ENCODE peak calls at places on chromosomes 6 and 20, in five cellular contexts. O is H1, F is stomach, M is SK-N-SH, Z is spleen. T is an unnamed sample.

GRCh38 chr6:6972456-6972855 is 135.3 kb upstream of the RREB1 start:
- DNase-seq in O (no peak), M (no peak), F (no peak), Z (no peak), T (no peak)

GRCh38 chr6:153108320-153108719 is 22.8 kb downstream of the RGS17 start:
- DNase-seq in M (peak), F (no peak), O (no peak), Z (no peak), T (no peak)

GRCh38 chr6:123808556-123808955 is 4.9 kb downstream of the NKAIN2 start:
- DNase-seq in F (no peak), Z (no peak), M (no peak), O (no peak), T (no peak)

GRCh38 chr6:7315684-7316366 is 2.8 kb upstream of the SSR1 start:
- DNase-seq in Z (no peak), F (no peak), O (no peak), M (no peak), T (no peak)

GRCh38 chr6:36610576-36611336 is 16.6 kb downstream of the SRSF3 start:
- DNase-seq in O (no peak), M (no peak), Z (peak), F (no peak), T (no peak)

GRCh38 chr6:37441651-37442050 is 8.6 kb downstream of the CMTR1 start:
- DNase-seq in Z (no peak), O (no peak), M (peak), F (no peak), T (no peak)

GRCh38 chr20:2470051-2470431 is 548 bp downstream of the SNRPB start:
- DNase-seq in F (no peak), M (peak), Z (no peak), O (no peak), T (peak)

GRCh38 chr6:142266060-142266459 is 35.7 kb upstream of the ADGRG6 start:
- DNase-seq in M (no peak), F (no peak), Z (no peak), O (no peak), T (no peak)

GRCh38 chr6:159404296-159404695 is 235.1 kb downstream of the FNDC1 start:
- DNase-seq in F (no peak), O (no peak), M (no peak), Z (no peak), T (no peak)

GRCh38 chr20:63962426-63963347 is 6.5 kb upstream of the UCKL1 start:
- DNase-seq in F (no peak), M (no peak), Z (peak), O (no peak), T (no peak)

GRCh38 chr20:3812975-3813599 is 7.3 kb upstream of the AP5S1 start:
- DNase-seq in O (no peak), Z (no peak), M (no peak), F (no peak), T (no peak)

GRCh38 chr6:47161176-47161687 is 119.1 kb upstream of the ADGRF1 start:
- DNase-seq in F (no peak), Z (no peak), M (no peak), O (no peak), T (no peak)

GRCh38 chr6:21220271-21220987 is 373.1 kb upstream of the SOX4 start:
- DNase-seq in Z (no peak), O (no peak), M (no peak), F (peak), T (no peak)

GRCh38 chr6:132484680-132485018 is 28.3 kb downstream of the STX7 start:
- DNase-seq in O (no peak), F (no peak), Z (no peak), M (no peak), T (no peak)

GRCh38 chr6:107711953-107712522 is 112.1 kb downstream of the SCML4 start:
- DNase-seq in F (no peak), Z (no peak), M (peak), O (no peak), T (no peak)

GRCh38 chr20:13416531-13416930 is 195.5 kb downstream of the ISM1 start:
- DNase-seq in F (no peak), O (no peak), Z (no peak), M (no peak), T (no peak)

GRCh38 chr6:112717856-112718255 is 370.7 kb downstream of the RFPL4B start:
- DNase-seq in O (no peak), M (no peak), Z (no peak), F (no peak), T (no peak)

GRCh38 chr6:5871296-5871695 is 135.4 kb downstream of the NRN1 start:
- DNase-seq in M (no peak), F (no peak), Z (no peak), O (no peak), T (no peak)

GRCh38 chr6:21886601-21887091 is 293.1 kb downstream of the SOX4 start:
- DNase-seq in O (no peak), M (no peak), Z (no peak), F (no peak), T (no peak)

GRCh38 chr6:134098276-134098675 is 45.9 kb upstream of the SLC2A12 start:
- DNase-seq in Z (no peak), M (peak), F (no peak), O (no peak), T (no peak)

GRCh38 chr6:11921017-11921438 is 91.1 kb upstream of the HIVEP1 start:
- DNase-seq in Z (no peak), F (peak), O (no peak), M (no peak), T (no peak)

GRCh38 chr6:24910850-24911712 is 24.7 kb downstream of the RIPOR2 start:
- DNase-seq in O (no peak), F (peak), Z (peak), M (peak), T (peak)

GRCh38 chr20:63672666-63673065 is 14.6 kb downstream of the RTEL1 start:
- DNase-seq in F (no peak), M (no peak), Z (no peak), O (no peak), T (no peak)

GRCh38 chr6:83974409-83975050 is 59.0 kb upstream of the MRAP2 start:
- DNase-seq in F (no peak), M (no peak), Z (no peak), O (no peak), T (no peak)

GRCh38 chr20:40687384-40688128 is 1.5 kb downstream of the MAFB start:
- DNase-seq in M (peak), O (no peak), F (peak), Z (peak), T (peak)

GRCh38 chr20:38084425-38084951 is 50.9 kb downstream of the RPRD1B start:
- DNase-seq in O (no peak), M (no peak), F (no peak), Z (no peak), T (no peak)

GRCh38 chr20:13008761-13009681 is at the start of gene SPTLC3:
- DNase-seq in Z (no peak), F (peak), M (no peak), O (peak), T (peak)

GRCh38 chr6:13810688-13811446 is 3.5 kb downstream of the MCUR1 start:
- DNase-seq in Z (no peak), M (peak), F (no peak), O (no peak), T (no peak)

GRCh38 chr6:121756643-121757042 is 321.2 kb downstream of the GJA1 start:
- DNase-seq in M (no peak), Z (no peak), O (no peak), F (no peak), T (no peak)

GRCh38 chr6:148193063-148193680 is 149.5 kb upstream of the SASH1 start:
- DNase-seq in F (peak), O (no peak), M (no peak), Z (no peak), T (no peak)

GRCh38 chr6:4472953-4473642 is 303.1 kb upstream of the CDYL start:
- DNase-seq in Z (no peak), M (no peak), F (no peak), O (no peak), T (no peak)

GRCh38 chr6:41092421-41093140 is 19.8 kb downstream of the NFYA start:
- DNase-seq in O (no peak), F (no peak), Z (no peak), M (peak), T (no peak)

DNA sequence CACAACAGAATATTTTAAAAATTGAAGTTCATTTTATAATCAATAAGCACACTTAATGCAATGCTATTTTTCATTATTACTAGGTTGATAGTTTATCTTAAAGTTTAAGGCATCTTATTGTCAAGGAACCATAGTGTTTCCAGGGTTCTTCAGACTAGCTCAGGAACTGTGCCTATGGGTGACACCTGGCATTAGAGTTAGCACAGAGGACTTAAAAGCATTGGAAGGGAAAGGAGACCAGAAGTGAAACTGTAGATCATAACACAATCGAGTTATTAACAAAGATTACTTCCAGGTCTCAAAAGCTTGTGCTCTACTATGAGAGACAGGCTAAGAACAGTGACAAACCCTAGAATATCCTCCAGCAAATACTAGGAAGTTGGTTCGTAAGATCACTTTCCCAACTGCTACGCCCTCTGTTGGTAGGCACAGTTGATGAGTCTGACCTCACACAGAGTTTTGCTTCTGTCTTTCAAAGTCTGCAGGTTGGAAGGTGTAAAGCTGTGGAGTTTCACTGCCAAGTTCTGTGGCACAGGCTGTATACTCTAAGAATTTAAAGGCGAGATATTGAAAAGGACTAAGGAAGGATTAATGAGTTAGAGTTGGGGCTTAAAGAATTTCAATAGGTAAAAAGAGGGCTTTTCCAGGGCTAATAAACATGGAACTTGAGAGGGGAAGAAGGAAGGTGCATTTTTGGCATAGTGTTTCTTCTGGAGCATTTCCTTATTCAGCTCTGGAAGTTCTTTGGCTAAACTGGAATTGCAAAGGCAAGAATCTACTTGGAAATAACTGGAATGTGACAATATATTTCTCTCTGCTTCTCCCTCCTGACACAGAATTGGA is 531.3 kb upstream of the JAG1 start:
- DNase-seq in O (peak), M (peak), F (peak), Z (no peak), T (no peak)
- TF ChIP-seq POLR2AphosphoS5 in O (no peak), M (no peak), F (no peak), Z (no peak), T (no peak)

DNA sequence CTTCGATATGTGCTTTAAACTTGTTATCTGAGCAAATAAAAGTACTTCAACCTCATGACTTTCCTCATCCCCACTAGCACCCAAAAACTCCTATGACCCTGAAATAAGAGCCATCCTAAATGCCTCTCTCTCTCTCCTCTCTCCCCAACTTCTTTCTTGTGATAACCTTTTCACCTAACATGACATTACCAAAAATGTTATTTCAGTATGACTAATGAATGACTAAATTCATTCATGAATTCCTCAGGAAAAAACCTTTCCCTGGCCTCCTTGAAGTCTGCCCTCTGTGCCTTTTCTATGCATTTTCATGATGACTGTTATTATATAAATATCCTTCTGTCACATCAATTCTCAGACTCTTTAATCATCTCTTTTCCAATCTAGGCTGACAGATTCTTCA is 114.2 kb upstream of the GGTLC1 start:
- DNase-seq in M (no peak), F (no peak), O (no peak), Z (no peak), T (no peak)
- H3K27ac ChIP-seq in M (no peak), F (no peak), O (no peak), Z (no peak), T (no peak)

GRCh38 chr6:146916435-146917015 is 287.7 kb upstream of the STXBP5 start:
- DNase-seq in M (no peak), O (no peak), F (no peak), Z (no peak), T (no peak)

GRCh38 chr6:146915671-146916127 is 288.5 kb upstream of the STXBP5 start:
- DNase-seq in O (no peak), Z (no peak), M (no peak), F (no peak), T (no peak)

GRCh38 chr6:146913842-146914562 is 290.2 kb upstream of the STXBP5 start:
- DNase-seq in F (peak), O (peak), M (peak), Z (peak), T (peak)

GRCh38 chr6:146912730-146913680 is 291.2 kb upstream of the STXBP5 start:
- DNase-seq in M (no peak), Z (no peak), F (no peak), O (no peak), T (no peak)

DNA sequence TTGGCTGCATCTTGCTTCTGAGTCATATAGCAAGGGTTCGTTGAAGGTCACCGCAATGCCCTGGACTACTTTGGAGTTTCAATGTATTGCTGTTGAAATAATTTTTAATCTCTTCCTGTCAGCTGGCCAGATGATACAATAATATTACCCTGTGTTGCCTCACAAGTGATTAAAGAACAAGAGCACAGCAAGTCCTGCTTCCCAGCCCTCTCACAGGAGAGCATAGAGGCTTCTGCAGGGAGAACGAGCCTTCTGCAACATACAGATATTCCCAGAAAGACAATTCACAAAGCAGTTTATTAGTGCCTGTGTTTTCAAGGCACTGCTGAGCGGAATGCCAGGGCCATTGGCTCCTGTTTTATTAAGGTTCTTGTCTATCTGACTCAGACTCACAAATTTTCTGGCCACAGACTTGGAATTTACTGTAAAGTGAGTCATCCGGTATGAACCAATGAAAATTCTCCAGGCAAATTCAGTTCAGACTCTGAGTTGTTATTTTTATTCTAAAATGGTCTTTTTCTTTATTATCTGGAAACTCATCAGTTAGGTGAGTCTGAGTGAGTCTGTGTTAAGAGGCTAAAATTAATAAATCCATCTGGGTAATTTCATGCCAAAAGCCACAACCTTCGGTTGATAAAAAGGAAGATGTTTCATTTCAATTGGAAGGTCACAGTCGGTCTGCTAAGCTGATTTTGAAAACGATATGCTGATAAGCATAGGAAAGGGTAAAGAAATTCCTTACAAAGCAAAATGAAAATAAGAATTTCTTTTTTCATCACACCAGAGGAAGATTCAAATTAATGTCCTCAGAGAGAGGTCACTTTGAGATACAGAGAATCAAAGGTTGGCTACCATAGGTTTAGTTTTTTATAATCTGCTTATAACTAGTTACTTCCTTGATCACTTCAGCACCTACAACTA is 289.4 kb upstream of the STXBP5 start:
- DNase-seq in F (no peak), O (no peak), Z (no peak), M (peak), T (no peak)
- TF ChIP-seq POLR2AphosphoS5 in F (peak), O (no peak), Z (no peak), M (peak), T (no peak)

GRCh38 chr20:35991142-35991771 is 22.9 kb downstream of the CNBD2 start:
- DNase-seq in O (no peak), F (peak), M (peak), Z (peak), T (no peak)
- H3K27ac ChIP-seq in O (no peak), F (no peak), M (no peak), Z (no peak), T (no peak)

GRCh38 chr20:31723282-31724078 is 812 bp upstream of the BCL2L1 start:
- DNase-seq in F (peak), Z (peak), M (peak), O (peak), T (peak)
- TF ChIP-seq POLR2AphosphoS5 in F (no peak), Z (peak), M (no peak), O (peak), T (peak)

DNA sequence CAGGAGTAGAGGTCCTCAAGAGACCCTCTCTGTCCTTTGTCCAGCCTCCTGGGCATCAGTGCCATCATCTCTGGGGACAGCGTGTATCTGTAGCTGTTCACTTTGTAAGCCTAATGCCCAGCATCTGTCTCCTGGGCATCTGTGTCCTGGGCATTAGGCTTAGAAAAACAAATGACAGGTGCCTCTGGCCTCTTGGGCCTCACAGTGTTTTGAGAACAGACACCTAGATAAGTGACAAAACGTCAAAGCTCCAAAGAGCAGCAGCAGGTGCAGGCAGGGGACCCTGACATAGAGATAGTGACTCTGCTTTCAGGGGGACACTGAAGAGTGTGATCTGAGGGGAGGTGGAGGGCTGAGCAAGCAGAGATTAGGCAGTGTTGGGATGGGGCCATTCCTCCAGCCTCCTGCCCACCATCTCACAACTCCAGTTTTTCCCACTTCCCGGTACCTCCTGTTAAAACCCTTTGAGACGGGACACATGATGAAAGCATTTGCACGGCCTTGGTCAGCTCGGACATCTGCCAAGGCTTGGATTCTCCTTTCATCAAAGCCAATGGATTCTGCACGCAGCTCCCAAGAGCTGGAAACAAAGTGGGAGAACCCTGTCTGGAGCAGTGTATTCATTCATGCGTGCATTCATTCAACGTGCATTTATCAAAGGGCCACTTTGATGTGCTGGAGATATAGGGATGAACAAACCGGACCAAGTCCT is 55.5 kb upstream of the CD93 start:
- DNase-seq in F (no peak), Z (no peak), M (no peak), O (no peak), T (no peak)
- H3K27ac ChIP-seq in F (no peak), Z (no peak), M (no peak), O (no peak), T (peak)

GRCh38 chr6:16759646-16760535 is 1.4 kb downstream of the ATXN1 start:
- DNase-seq in M (peak), O (no peak), F (peak), Z (peak), T (peak)
- TF ChIP-seq POLR2AphosphoS5 in M (peak), O (no peak), F (peak), Z (peak), T (peak)

DNA sequence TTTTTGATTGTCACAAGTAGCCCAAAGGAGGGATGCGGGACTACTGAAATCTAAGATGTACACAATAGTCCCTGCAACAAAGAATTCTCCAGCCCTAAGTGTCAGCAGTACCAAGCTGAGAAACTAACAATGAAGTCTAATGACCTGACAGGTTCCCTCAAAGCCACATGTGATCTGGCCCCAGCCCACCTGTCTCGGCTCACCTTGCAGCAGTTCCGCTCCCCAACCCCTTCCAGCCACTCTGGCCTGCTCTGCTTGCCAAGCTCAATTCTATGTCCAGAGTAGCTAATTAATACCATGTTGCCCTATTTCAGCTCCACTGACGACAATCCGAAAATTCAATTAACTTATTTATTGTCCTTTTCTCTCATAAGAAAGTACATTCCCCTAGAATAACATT is 72.1 kb downstream of the ZMYND8 start:
- DNase-seq in M (peak), F (no peak), O (no peak), Z (no peak), T (no peak)
- H3K27ac ChIP-seq in M (peak), F (no peak), O (no peak), Z (no peak), T (peak)

GRCh38 chr20:48635791-48636267 is 192.0 kb downstream of the PREX1 start:
- DNase-seq in Z (peak), F (no peak), O (peak), M (peak), T (no peak)
- TF ChIP-seq POLR2AphosphoS5 in Z (peak), F (no peak), O (no peak), M (no peak), T (no peak)